ENCODE peak calls at places on chromosomes 7 and 10, in six cellular contexts. N is sigmoid colon; C is effector memory CD4-positive, alpha-beta T cell; F is esophagus squamous epithelium; Y is astrocyte of the cerebellum; X is lower leg skin. B is an unnamed sample.

GRCh38 chr7:105776068-105776790 is 100.2 kb downstream of the ATXN7L1 start:
- DNase-seq in Y (peak), X (no peak), C (no peak), N (peak), F (no peak), B (no peak)

GRCh38 chr7:106166651-106167342 is 54.7 kb upstream of the SYPL1 start:
- DNase-seq in C (no peak), Y (peak), N (no peak), X (no peak), F (no peak), B (no peak)

GRCh38 chr7:90625562-90625961 is 29.4 kb downstream of the CDK14 start:
- DNase-seq in X (no peak), Y (peak), N (peak), C (no peak), F (no peak), B (no peak)

GRCh38 chr7:88432321-88432720 is 125.6 kb upstream of the STEAP4 start:
- DNase-seq in X (no peak), F (no peak), Y (no peak), C (no peak), N (no peak), B (no peak)

GRCh38 chr7:10225265-10225664 is 748.4 kb upstream of the PHF14 start:
- DNase-seq in C (no peak), X (no peak), F (no peak), N (no peak), Y (no peak), B (no peak)

GRCh38 chr7:107836237-107837144 is 33.5 kb upstream of the SLC26A3 start:
- DNase-seq in C (no peak), X (peak), N (no peak), F (no peak), Y (no peak), B (no peak)

GRCh38 chr7:131057015-131057518 is 270.6 kb upstream of the MKLN1 start:
- DNase-seq in N (no peak), C (no peak), X (no peak), F (no peak), Y (peak), B (peak)

GRCh38 chr7:36127075-36127740 is 25.8 kb upstream of the EEPD1 start:
- DNase-seq in N (no peak), C (no peak), F (no peak), Y (no peak), X (no peak), B (no peak)

GRCh38 chr7:134693256-134693655 is 46.6 kb downstream of the BPGM start:
- DNase-seq in C (no peak), N (no peak), X (peak), Y (peak), F (no peak), B (peak)

GRCh38 chr10:32317795-32318194 is 29.2 kb downstream of the EPC1 start:
- DNase-seq in C (no peak), F (no peak), N (no peak), X (no peak), Y (no peak), B (peak)

GRCh38 chr7:70148997-70149396 is 550.7 kb downstream of the AUTS2 start:
- DNase-seq in N (no peak), F (no peak), C (no peak), Y (no peak), X (no peak), B (no peak)

GRCh38 chr10:6716521-6716920 is 136.4 kb upstream of the PRKCQ start:
- DNase-seq in F (no peak), Y (no peak), N (peak), X (no peak), C (no peak), B (no peak)

GRCh38 chr10:81914736-81915510 is 39.9 kb downstream of the NRG3 start:
- DNase-seq in N (no peak), Y (no peak), X (no peak), C (no peak), F (no peak), B (no peak)

GRCh38 chr7:131829911-131830310 is 273.5 kb upstream of the PODXL start:
- DNase-seq in N (no peak), F (no peak), X (no peak), Y (no peak), C (no peak), B (no peak)

GRCh38 chr7:99525713-99526440 is 21.4 kb downstream of the ZKSCAN5 start:
- DNase-seq in C (no peak), X (peak), Y (no peak), F (no peak), N (no peak), B (no peak)

GRCh38 chr7:147510913-147511312 is 1079.7 kb upstream of the C7orf33 start:
- DNase-seq in X (no peak), Y (peak), C (no peak), F (no peak), N (no peak), B (no peak)

GRCh38 chr7:105352018-105352612 is 36.6 kb downstream of the SRPK2 start:
- DNase-seq in C (peak), X (peak), N (peak), Y (peak), F (peak), B (peak)

GRCh38 chr7:100654908-100655831 is 1.1 kb downstream of the ACTL6B start:
- DNase-seq in F (no peak), Y (no peak), N (no peak), C (no peak), X (no peak), B (no peak)

DNA sequence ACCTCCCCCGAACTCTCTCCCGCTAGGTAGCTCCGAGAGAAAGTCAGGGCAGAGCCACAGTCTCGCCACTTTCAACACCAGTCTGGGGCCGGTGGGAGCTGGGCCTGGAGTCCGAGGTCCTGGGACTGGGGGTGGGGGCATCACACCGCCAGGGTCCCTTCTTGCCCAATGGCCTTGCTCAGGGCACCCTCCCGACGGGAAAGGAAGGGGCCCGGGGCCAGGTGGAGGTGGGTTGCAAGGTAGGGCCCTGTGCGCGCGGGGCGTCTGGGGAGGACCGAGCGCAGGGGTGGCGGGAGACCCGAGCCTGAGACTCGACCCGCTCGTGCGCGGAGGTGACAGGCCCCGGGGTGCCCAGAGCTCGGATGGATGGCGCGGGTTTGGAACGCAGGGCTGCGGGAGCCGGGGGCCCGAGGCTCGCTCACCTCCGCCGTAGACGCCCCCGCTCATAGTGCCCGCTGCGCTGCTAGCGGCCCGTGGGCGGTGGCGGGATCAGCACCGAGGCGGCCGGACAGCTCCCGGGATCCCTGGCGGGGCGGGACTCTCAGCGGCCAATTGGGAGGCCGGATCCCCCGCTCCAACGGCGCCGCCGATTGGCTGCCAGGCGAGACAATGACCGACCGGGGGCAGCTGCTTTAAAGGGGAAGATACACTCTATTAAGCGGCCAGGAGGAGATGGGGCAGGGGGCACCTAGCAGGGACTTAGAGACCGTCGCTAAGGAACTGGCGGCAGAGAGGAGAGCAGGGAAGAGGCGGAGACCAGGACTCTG is at the start of gene ACTL6B:
- DNase-seq in F (no peak), Y (no peak), N (no peak), X (no peak), C (no peak), B (peak)
- H3K4me3 ChIP-seq in F (no peak), Y (no peak), N (no peak), X (no peak), C (no peak), B (no peak)

GRCh38 chr10:36183056-36183455 is 541.0 kb upstream of the FZD8 start:
- DNase-seq in X (no peak), F (no peak), Y (no peak), C (no peak), N (no peak), B (no peak)
- H3K4me3 ChIP-seq in X (no peak), F (no peak), Y (no peak), C (no peak), N (no peak), B (no peak)

GRCh38 chr7:137081694-137082093 is 213.2 kb downstream of the CHRM2 start:
- DNase-seq in F (no peak), Y (peak), X (peak), C (no peak), N (peak), B (no peak)
- H3K4me3 ChIP-seq in F (no peak), Y (no peak), X (no peak), C (no peak), N (no peak), B (no peak)

GRCh38 chr7:98284335-98285036 is 3.0 kb downstream of the BRI3 start:
- DNase-seq in Y (no peak), N (peak), X (peak), F (no peak), C (no peak), B (no peak)
- H3K4me3 ChIP-seq in Y (peak), N (peak), X (no peak), F (peak), C (no peak), B (no peak)

GRCh38 chr7:127900735-127901685 is 130.2 kb downstream of the LRRC4 start:
- DNase-seq in Y (peak), N (no peak), F (no peak), C (no peak), X (no peak), B (no peak)
- H3K4me3 ChIP-seq in Y (no peak), N (no peak), F (no peak), C (no peak), X (no peak), B (no peak)

DNA sequence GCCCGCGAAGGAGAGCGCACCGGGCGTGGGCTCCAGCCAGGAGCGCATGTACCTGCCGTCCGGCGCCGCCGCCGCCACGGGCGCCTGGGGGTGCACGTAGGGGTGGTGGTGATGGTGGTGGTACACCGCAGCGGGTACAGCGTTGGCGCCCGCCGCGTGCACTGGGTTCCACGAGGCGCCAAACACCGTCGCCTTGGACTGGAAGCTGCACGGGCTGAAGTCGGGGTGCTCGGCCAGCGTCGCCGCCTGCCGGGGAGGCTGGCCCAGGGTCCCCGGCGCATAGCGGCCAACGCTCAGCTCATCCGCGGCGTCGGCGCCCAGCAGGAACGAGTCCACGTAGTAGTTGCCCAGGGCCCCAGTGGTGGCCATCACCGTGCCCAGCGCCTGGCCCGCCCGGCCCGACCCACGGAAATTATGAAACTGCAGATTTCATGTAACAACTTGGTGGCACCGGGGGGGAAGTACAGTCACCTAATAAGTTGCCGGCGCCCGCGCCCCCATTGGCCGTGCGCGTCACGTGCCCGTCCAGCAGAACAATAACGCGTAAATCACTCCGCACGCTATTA is at the start of gene HOXA9:
- DNase-seq in F (no peak), X (peak), Y (no peak), C (no peak), N (peak), B (no peak)
- H3K4me3 ChIP-seq in F (peak), X (peak), Y (no peak), C (no peak), N (peak), B (no peak)

GRCh38 chr7:137296551-137296950 is 47.0 kb downstream of the PTN start:
- DNase-seq in Y (no peak), F (no peak), N (no peak), C (no peak), X (no peak), B (no peak)

GRCh38 chr7:137295925-137296324 is 47.6 kb downstream of the PTN start:
- DNase-seq in Y (no peak), N (no peak), F (no peak), C (no peak), X (no peak), B (no peak)

GRCh38 chr7:137302075-137302474 is 41.5 kb downstream of the PTN start:
- DNase-seq in X (no peak), C (no peak), Y (no peak), F (no peak), N (no peak), B (no peak)

GRCh38 chr7:137298464-137298794 is 45.1 kb downstream of the PTN start:
- DNase-seq in F (no peak), X (no peak), Y (no peak), N (no peak), C (no peak), B (no peak)

GRCh38 chr7:137297551-137298463 is 45.7 kb downstream of the PTN start:
- DNase-seq in X (no peak), F (no peak), Y (no peak), C (no peak), N (no peak), B (no peak)
- H3K4me3 ChIP-seq in X (no peak), F (no peak), Y (no peak), C (no peak), N (no peak), B (no peak)

B was measured in naive thymus-derived CD4-positive, alpha-beta T cell.